ENCODE peak calls at places on chromosome 18, in five cellular contexts. One of them, this sample, is unnamed.

GRCh38 chr18:28068208-28068607 is 108.7 kb downstream of the CDH2 start:
- DNase-seq in activated CD8-positive, alpha-beta memory T cell treated with anti-CD3 and anti-CD28 coated beads, Interleukin-2, amount 50 U/mL, for 4 hours: no peak
- DNase-seq in H4: no peak
- DNase-seq in AG04449: no peak
- DNase-seq in stimulated activated CD4-positive, alpha-beta T cell treated with anti-CD3 and anti-CD28 coated beads, Interleukin-4, amount 100 ng/mL, for 24 hours: no peak
- DNase-seq in this sample: no peak

GRCh38 chr18:77209587-77209986 is 40.1 kb upstream of the GALR1 start:
- DNase-seq in activated CD8-positive, alpha-beta memory T cell treated with anti-CD3 and anti-CD28 coated beads, Interleukin-2, amount 50 U/mL, for 4 hours: no peak
- DNase-seq in H4: no peak
- DNase-seq in AG04449: no peak
- DNase-seq in stimulated activated CD4-positive, alpha-beta T cell treated with anti-CD3 and anti-CD28 coated beads, Interleukin-4, amount 100 ng/mL, for 24 hours: no peak
- DNase-seq in this sample: no peak

GRCh38 chr18:985301-985700 is 80.6 kb downstream of the ADCYAP1 start:
- DNase-seq in activated CD8-positive, alpha-beta memory T cell treated with anti-CD3 and anti-CD28 coated beads, Interleukin-2, amount 50 U/mL, for 4 hours: no peak
- DNase-seq in H4: no peak
- DNase-seq in AG04449: no peak
- DNase-seq in stimulated activated CD4-positive, alpha-beta T cell treated with anti-CD3 and anti-CD28 coated beads, Interleukin-4, amount 100 ng/mL, for 24 hours: no peak
- DNase-seq in this sample: no peak

GRCh38 chr18:58896268-58896667 is 31.6 kb downstream of the ZNF532 start:
- DNase-seq in activated CD8-positive, alpha-beta memory T cell treated with anti-CD3 and anti-CD28 coated beads, Interleukin-2, amount 50 U/mL, for 4 hours: no peak
- DNase-seq in H4: no peak
- DNase-seq in AG04449: no peak
- DNase-seq in stimulated activated CD4-positive, alpha-beta T cell treated with anti-CD3 and anti-CD28 coated beads, Interleukin-4, amount 100 ng/mL, for 24 hours: no peak
- DNase-seq in this sample: no peak

GRCh38 chr18:23618862-23619387 is 32.6 kb upstream of the NPC1 start:
- DNase-seq in activated CD8-positive, alpha-beta memory T cell treated with anti-CD3 and anti-CD28 coated beads, Interleukin-2, amount 50 U/mL, for 4 hours: no peak
- DNase-seq in H4: no peak
- DNase-seq in AG04449: no peak
- DNase-seq in stimulated activated CD4-positive, alpha-beta T cell treated with anti-CD3 and anti-CD28 coated beads, Interleukin-4, amount 100 ng/mL, for 24 hours: no peak
- DNase-seq in this sample: peak

GRCh38 chr18:75868031-75868430 is 440.5 kb upstream of the SMIM21 start:
- DNase-seq in activated CD8-positive, alpha-beta memory T cell treated with anti-CD3 and anti-CD28 coated beads, Interleukin-2, amount 50 U/mL, for 4 hours: no peak
- DNase-seq in H4: no peak
- DNase-seq in AG04449: no peak
- DNase-seq in stimulated activated CD4-positive, alpha-beta T cell treated with anti-CD3 and anti-CD28 coated beads, Interleukin-4, amount 100 ng/mL, for 24 hours: no peak
- DNase-seq in this sample: no peak

GRCh38 chr18:50441518-50441917 is 66.7 kb downstream of the SKA1 start:
- DNase-seq in activated CD8-positive, alpha-beta memory T cell treated with anti-CD3 and anti-CD28 coated beads, Interleukin-2, amount 50 U/mL, for 4 hours: no peak
- DNase-seq in H4: no peak
- DNase-seq in AG04449: no peak
- DNase-seq in stimulated activated CD4-positive, alpha-beta T cell treated with anti-CD3 and anti-CD28 coated beads, Interleukin-4, amount 100 ng/mL, for 24 hours: no peak
- DNase-seq in this sample: no peak

GRCh38 chr18:79962311-79962710 is 2.1 kb upstream of the HSBP1L1 start:
- DNase-seq in activated CD8-positive, alpha-beta memory T cell treated with anti-CD3 and anti-CD28 coated beads, Interleukin-2, amount 50 U/mL, for 4 hours: no peak
- DNase-seq in H4: no peak
- DNase-seq in AG04449: no peak
- DNase-seq in stimulated activated CD4-positive, alpha-beta T cell treated with anti-CD3 and anti-CD28 coated beads, Interleukin-4, amount 100 ng/mL, for 24 hours: no peak
- DNase-seq in this sample: no peak

GRCh38 chr18:5909130-5909529 is 13.8 kb upstream of the TMEM200C start:
- DNase-seq in activated CD8-positive, alpha-beta memory T cell treated with anti-CD3 and anti-CD28 coated beads, Interleukin-2, amount 50 U/mL, for 4 hours: no peak
- DNase-seq in H4: no peak
- DNase-seq in AG04449: no peak
- DNase-seq in stimulated activated CD4-positive, alpha-beta T cell treated with anti-CD3 and anti-CD28 coated beads, Interleukin-4, amount 100 ng/mL, for 24 hours: no peak
- DNase-seq in this sample: no peak

GRCh38 chr18:48979944-48980890 is 29.5 kb upstream of the SMAD7 start:
- DNase-seq in activated CD8-positive, alpha-beta memory T cell treated with anti-CD3 and anti-CD28 coated beads, Interleukin-2, amount 50 U/mL, for 4 hours: no peak
- DNase-seq in H4: no peak
- DNase-seq in AG04449: no peak
- DNase-seq in stimulated activated CD4-positive, alpha-beta T cell treated with anti-CD3 and anti-CD28 coated beads, Interleukin-4, amount 100 ng/mL, for 24 hours: no peak
- DNase-seq in this sample: no peak

GRCh38 chr18:4356929-4357328 is 98.2 kb downstream of the DLGAP1 start:
- DNase-seq in activated CD8-positive, alpha-beta memory T cell treated with anti-CD3 and anti-CD28 coated beads, Interleukin-2, amount 50 U/mL, for 4 hours: no peak
- DNase-seq in H4: no peak
- DNase-seq in AG04449: no peak
- DNase-seq in stimulated activated CD4-positive, alpha-beta T cell treated with anti-CD3 and anti-CD28 coated beads, Interleukin-4, amount 100 ng/mL, for 24 hours: no peak
- DNase-seq in this sample: no peak

GRCh38 chr18:46481048-46481846 is 175.8 kb downstream of the LOXHD1 start:
- DNase-seq in activated CD8-positive, alpha-beta memory T cell treated with anti-CD3 and anti-CD28 coated beads, Interleukin-2, amount 50 U/mL, for 4 hours: peak
- DNase-seq in H4: peak
- DNase-seq in AG04449: no peak
- DNase-seq in stimulated activated CD4-positive, alpha-beta T cell treated with anti-CD3 and anti-CD28 coated beads, Interleukin-4, amount 100 ng/mL, for 24 hours: peak
- DNase-seq in this sample: peak

GRCh38 chr18:58996131-58996632 is 131.5 kb downstream of the ZNF532 start:
- DNase-seq in activated CD8-positive, alpha-beta memory T cell treated with anti-CD3 and anti-CD28 coated beads, Interleukin-2, amount 50 U/mL, for 4 hours: no peak
- DNase-seq in H4: no peak
- DNase-seq in AG04449: peak
- DNase-seq in stimulated activated CD4-positive, alpha-beta T cell treated with anti-CD3 and anti-CD28 coated beads, Interleukin-4, amount 100 ng/mL, for 24 hours: no peak
- DNase-seq in this sample: no peak

GRCh38 chr18:51522338-51522737 is 324.9 kb upstream of the MEX3C start:
- DNase-seq in activated CD8-positive, alpha-beta memory T cell treated with anti-CD3 and anti-CD28 coated beads, Interleukin-2, amount 50 U/mL, for 4 hours: no peak
- DNase-seq in H4: no peak
- DNase-seq in AG04449: no peak
- DNase-seq in stimulated activated CD4-positive, alpha-beta T cell treated with anti-CD3 and anti-CD28 coated beads, Interleukin-4, amount 100 ng/mL, for 24 hours: no peak
- DNase-seq in this sample: no peak

GRCh38 chr18:78304199-78304826 is 675.3 kb upstream of the SALL3 start:
- DNase-seq in activated CD8-positive, alpha-beta memory T cell treated with anti-CD3 and anti-CD28 coated beads, Interleukin-2, amount 50 U/mL, for 4 hours: no peak
- DNase-seq in H4: no peak
- DNase-seq in AG04449: no peak
- DNase-seq in stimulated activated CD4-positive, alpha-beta T cell treated with anti-CD3 and anti-CD28 coated beads, Interleukin-4, amount 100 ng/mL, for 24 hours: no peak
- DNase-seq in this sample: no peak

GRCh38 chr18:3652380-3653262 is 202.6 kb downstream of the TGIF1 start:
- DNase-seq in activated CD8-positive, alpha-beta memory T cell treated with anti-CD3 and anti-CD28 coated beads, Interleukin-2, amount 50 U/mL, for 4 hours: peak
- DNase-seq in H4: peak
- DNase-seq in AG04449: peak
- DNase-seq in stimulated activated CD4-positive, alpha-beta T cell treated with anti-CD3 and anti-CD28 coated beads, Interleukin-4, amount 100 ng/mL, for 24 hours: peak
- DNase-seq in this sample: peak

GRCh38 chr18:4412286-4412685 is 42.8 kb downstream of the DLGAP1 start:
- DNase-seq in activated CD8-positive, alpha-beta memory T cell treated with anti-CD3 and anti-CD28 coated beads, Interleukin-2, amount 50 U/mL, for 4 hours: no peak
- DNase-seq in H4: no peak
- DNase-seq in AG04449: no peak
- DNase-seq in stimulated activated CD4-positive, alpha-beta T cell treated with anti-CD3 and anti-CD28 coated beads, Interleukin-4, amount 100 ng/mL, for 24 hours: no peak
- DNase-seq in this sample: no peak

GRCh38 chr18:78689606-78690005 is 290.0 kb upstream of the SALL3 start:
- DNase-seq in activated CD8-positive, alpha-beta memory T cell treated with anti-CD3 and anti-CD28 coated beads, Interleukin-2, amount 50 U/mL, for 4 hours: no peak
- DNase-seq in H4: no peak
- DNase-seq in AG04449: no peak
- DNase-seq in stimulated activated CD4-positive, alpha-beta T cell treated with anti-CD3 and anti-CD28 coated beads, Interleukin-4, amount 100 ng/mL, for 24 hours: no peak
- DNase-seq in this sample: no peak

GRCh38 chr18:67092141-67092540 is 424.4 kb downstream of the DSEL start:
- DNase-seq in activated CD8-positive, alpha-beta memory T cell treated with anti-CD3 and anti-CD28 coated beads, Interleukin-2, amount 50 U/mL, for 4 hours: no peak
- DNase-seq in H4: no peak
- DNase-seq in AG04449: no peak
- DNase-seq in stimulated activated CD4-positive, alpha-beta T cell treated with anti-CD3 and anti-CD28 coated beads, Interleukin-4, amount 100 ng/mL, for 24 hours: no peak
- DNase-seq in this sample: no peak

GRCh38 chr18:69469444-69469919 is 68.8 kb downstream of the DOK6 start:
- DNase-seq in activated CD8-positive, alpha-beta memory T cell treated with anti-CD3 and anti-CD28 coated beads, Interleukin-2, amount 50 U/mL, for 4 hours: peak
- DNase-seq in H4: peak
- DNase-seq in AG04449: no peak
- DNase-seq in stimulated activated CD4-positive, alpha-beta T cell treated with anti-CD3 and anti-CD28 coated beads, Interleukin-4, amount 100 ng/mL, for 24 hours: peak
- DNase-seq in this sample: no peak

GRCh38 chr18:22609642-22610041 is 191.9 kb upstream of the CTAGE1 start:
- DNase-seq in activated CD8-positive, alpha-beta memory T cell treated with anti-CD3 and anti-CD28 coated beads, Interleukin-2, amount 50 U/mL, for 4 hours: no peak
- DNase-seq in H4: peak
- DNase-seq in AG04449: no peak
- DNase-seq in stimulated activated CD4-positive, alpha-beta T cell treated with anti-CD3 and anti-CD28 coated beads, Interleukin-4, amount 100 ng/mL, for 24 hours: no peak
- DNase-seq in this sample: peak

GRCh38 chr18:60693426-60693825 is 320.9 kb upstream of the MC4R start:
- DNase-seq in activated CD8-positive, alpha-beta memory T cell treated with anti-CD3 and anti-CD28 coated beads, Interleukin-2, amount 50 U/mL, for 4 hours: no peak
- DNase-seq in H4: peak
- DNase-seq in AG04449: no peak
- DNase-seq in stimulated activated CD4-positive, alpha-beta T cell treated with anti-CD3 and anti-CD28 coated beads, Interleukin-4, amount 100 ng/mL, for 24 hours: no peak
- DNase-seq in this sample: no peak

GRCh38 chr18:69674921-69675405 is 272.7 kb downstream of the CD226 start:
- DNase-seq in activated CD8-positive, alpha-beta memory T cell treated with anti-CD3 and anti-CD28 coated beads, Interleukin-2, amount 50 U/mL, for 4 hours: no peak
- DNase-seq in H4: no peak
- DNase-seq in AG04449: no peak
- DNase-seq in stimulated activated CD4-positive, alpha-beta T cell treated with anti-CD3 and anti-CD28 coated beads, Interleukin-4, amount 100 ng/mL, for 24 hours: no peak
- DNase-seq in this sample: no peak

GRCh38 chr18:43393174-43393573 is 115.9 kb upstream of the SYT4 start:
- DNase-seq in activated CD8-positive, alpha-beta memory T cell treated with anti-CD3 and anti-CD28 coated beads, Interleukin-2, amount 50 U/mL, for 4 hours: no peak
- DNase-seq in H4: no peak
- DNase-seq in AG04449: no peak
- DNase-seq in stimulated activated CD4-positive, alpha-beta T cell treated with anti-CD3 and anti-CD28 coated beads, Interleukin-4, amount 100 ng/mL, for 24 hours: no peak
- DNase-seq in this sample: no peak

This sample was measured in HuH-7.